ENCODE peak calls at places on chromosomes 5 and 9, in seven cellular contexts. G, E, Z, W, H, Y and J are unnamed samples.

GRCh38 chr5:39906146-39906545 is 481.4 kb upstream of the DAB2 start:
- DNase-seq in W (no peak), Y (no peak), H (peak; percentile 63), G (no peak), E (no peak), Z (no peak), J (no peak)

GRCh38 chr5:175657593-175658271 is at the start of gene HRH2:
- DNase-seq in H (peak; percentile 29), W (peak; percentile 47), Z (no peak), G (peak; percentile 33), E (no peak), Y (peak; percentile 70), J (no peak)

GRCh38 chr5:24923400-24923799 is 278.6 kb upstream of the CDH10 start:
- DNase-seq in E (no peak), Y (no peak), H (no peak), Z (no peak), G (no peak), W (no peak), J (no peak)

GRCh38 chr9:86054695-86055094 is 44.7 kb downstream of the GOLM1 start:
- DNase-seq in E (no peak), Y (no peak), W (no peak), H (no peak), Z (no peak), G (no peak), J (no peak)

GRCh38 chr9:93677641-93678136 is 101.3 kb downstream of the PHF2 start:
- DNase-seq in E (peak; percentile 10), W (no peak), Z (peak; percentile 11), G (no peak), Y (no peak), H (no peak), J (no peak)

GRCh38 chr9:133986061-133986460 is 6.1 kb downstream of the VAV2 start:
- DNase-seq in Y (no peak), E (no peak), G (no peak), Z (no peak), W (no peak), H (no peak), J (peak; percentile 13)

GRCh38 chr5:112195924-112196323 is 223.2 kb downstream of the EPB41L4A start:
- DNase-seq in W (no peak), Z (no peak), G (no peak), Y (no peak), E (no peak), H (no peak), J (no peak)

GRCh38 chr9:74773886-74774479 is 113.7 kb downstream of the TRPM6 start:
- DNase-seq in G (peak; percentile 63), E (peak; percentile 70), Z (peak; percentile 92), Y (peak; percentile 74), H (peak; percentile 83), W (peak; percentile 66), J (peak; percentile 80)

GRCh38 chr9:126304946-126305370 is 21.7 kb upstream of the MVB12B start:
- DNase-seq in H (peak; percentile 52), E (no peak), G (no peak), Z (no peak), Y (no peak), W (no peak), J (no peak)

GRCh38 chr5:172533058-172533398 is 78.7 kb upstream of the SH3PXD2B start:
- DNase-seq in W (no peak), Y (no peak), H (no peak), Z (no peak), G (no peak), E (no peak), J (no peak)
- H3K27ac ChIP-seq in W (no peak overlapping the region), Y (no peak overlapping the region), H (no peak overlapping the region), Z (no peak overlapping the region), G (no peak overlapping the region), E (no peak overlapping the region), J (no peak overlapping the region)

DNA sequence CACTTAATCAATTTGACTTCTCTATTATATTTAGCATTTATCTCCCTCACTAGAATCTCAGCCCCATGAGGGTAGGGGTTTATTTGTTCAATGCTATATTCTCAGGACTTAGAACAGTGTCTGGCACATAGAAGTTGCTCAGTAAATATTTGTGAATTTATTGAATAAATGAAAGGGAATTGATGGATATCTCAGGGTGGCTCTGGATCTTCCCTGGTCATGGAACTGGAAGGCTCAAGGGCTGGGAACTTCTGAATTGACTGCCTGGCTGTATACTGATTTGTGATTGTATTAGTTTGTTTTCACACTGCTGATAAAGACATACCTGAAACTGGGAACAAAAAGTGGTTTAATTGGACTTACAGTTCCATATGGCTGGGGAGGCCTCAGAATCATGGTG is 57.2 kb downstream of the KIF4B start:
- DNase-seq in E (no peak), G (no peak), H (no peak), Z (no peak), W (no peak), Y (no peak), J (no peak)
- H3K27ac ChIP-seq in E (no peak overlapping the region), G (no peak overlapping the region), H (no peak overlapping the region), Z (no peak overlapping the region), W (no peak overlapping the region), Y (no peak overlapping the region), J (no peak overlapping the region)

GRCh38 chr5:68287976-68288755 is 72.6 kb downstream of the PIK3R1 start:
- DNase-seq in W (peak; percentile 70), Y (peak; percentile 88), Z (peak; percentile 85), H (peak; percentile 62), G (peak; percentile 70), E (peak; percentile 72), J (peak; percentile 68)

GRCh38 chr5:68286612-68286912 is 71.0 kb downstream of the PIK3R1 start:
- DNase-seq in E (no peak), G (no peak), W (no peak), Y (no peak), Z (no peak), H (no peak), J (no peak)

GRCh38 chr5:68288756-68289134 is 73.2 kb downstream of the PIK3R1 start:
- DNase-seq in H (no peak), Z (no peak), E (no peak), W (no peak), G (no peak), Y (peak; percentile 28), J (peak; percentile 51)

GRCh38 chr5:68285857-68286611 is 70.5 kb downstream of the PIK3R1 start:
- DNase-seq in E (no peak), H (peak; percentile 75), W (no peak), Y (no peak), G (no peak), Z (no peak), J (no peak)

DNA sequence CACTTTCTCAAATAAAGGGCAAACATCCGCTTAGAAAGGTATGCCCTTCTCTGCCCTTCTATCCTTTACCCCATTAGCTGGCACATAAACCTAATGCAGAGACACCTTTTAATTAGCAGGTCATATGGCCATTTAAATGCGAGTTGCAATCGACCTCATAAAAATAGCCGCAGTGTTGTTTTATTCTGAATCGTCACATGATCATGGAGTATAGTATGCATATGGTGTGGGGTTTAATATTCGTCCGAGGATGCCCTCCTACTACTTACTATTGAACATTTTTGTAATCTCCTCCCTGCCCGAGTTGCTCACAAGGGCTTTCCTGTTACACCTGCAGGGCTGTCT is 72.0 kb downstream of the PIK3R1 start:
- DNase-seq in G (no peak), E (no peak), Z (no peak), H (no peak), Y (no peak), W (no peak), J (no peak)
- H3K27ac ChIP-seq in G (peak overlapping the region; percentile 89), E (peak overlapping the region; percentile 93), Z (peak overlapping the region; percentile 97), H (peak overlapping the region; percentile 93), Y (peak overlapping the region; percentile 91), W (peak overlapping the region; percentile 52), J (peak overlapping the region; percentile 95)

GRCh38 chr5:16050414-16050813 is 129.2 kb downstream of the MARCHF11 start:
- DNase-seq in E (no peak), W (no peak), Y (no peak), Z (no peak), H (no peak), G (no peak), J (no peak)
- H3K27ac ChIP-seq in E (no peak overlapping the region), W (no peak overlapping the region), Y (no peak overlapping the region), Z (no peak overlapping the region), H (no peak overlapping the region), G (no peak overlapping the region), J (no peak overlapping the region)

DNA sequence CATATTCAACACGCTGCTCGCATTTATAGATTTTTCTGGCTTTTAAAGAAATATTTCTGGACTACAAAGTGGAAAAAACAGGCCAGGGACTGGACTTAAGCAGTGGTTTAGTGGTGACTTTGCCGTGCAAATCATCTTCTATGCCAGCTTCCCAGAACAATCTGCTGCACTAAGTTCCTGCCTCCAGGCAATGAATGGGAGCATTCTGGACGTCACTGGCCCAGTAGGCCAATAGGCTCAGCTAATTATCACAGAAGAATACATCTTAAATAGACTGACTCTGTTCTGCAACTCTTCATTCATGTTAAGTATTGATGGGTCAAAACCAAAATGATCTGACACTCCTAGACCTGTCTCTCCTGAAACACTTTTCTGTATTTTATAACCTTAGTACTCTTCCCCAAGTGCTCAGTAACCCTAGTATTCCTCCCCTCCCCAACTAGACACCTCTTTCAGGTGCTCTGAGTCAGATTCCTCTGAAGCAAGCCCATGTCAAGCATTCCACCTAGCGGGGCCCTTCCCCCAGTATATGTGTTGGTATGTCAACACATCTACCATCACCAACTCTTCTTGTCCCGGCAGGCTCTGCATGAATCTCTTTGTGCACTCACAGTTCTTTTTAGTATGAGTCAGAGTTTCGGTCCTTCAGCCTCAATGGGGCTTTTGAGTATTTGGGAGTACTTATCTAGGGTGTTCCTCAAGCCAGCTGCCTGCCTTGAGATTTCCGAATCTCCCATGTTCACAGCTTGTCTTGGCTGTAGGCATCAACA is 625.6 kb downstream of the CHSY3 start:
- DNase-seq in Y (no peak), W (no peak), G (no peak), Z (no peak), H (peak; percentile 38), E (no peak), J (no peak)
- H3K27ac ChIP-seq in Y (no peak overlapping the region), W (no peak overlapping the region), G (no peak overlapping the region), Z (no peak overlapping the region), H (no peak overlapping the region), E (no peak overlapping the region), J (no peak overlapping the region)

DNA sequence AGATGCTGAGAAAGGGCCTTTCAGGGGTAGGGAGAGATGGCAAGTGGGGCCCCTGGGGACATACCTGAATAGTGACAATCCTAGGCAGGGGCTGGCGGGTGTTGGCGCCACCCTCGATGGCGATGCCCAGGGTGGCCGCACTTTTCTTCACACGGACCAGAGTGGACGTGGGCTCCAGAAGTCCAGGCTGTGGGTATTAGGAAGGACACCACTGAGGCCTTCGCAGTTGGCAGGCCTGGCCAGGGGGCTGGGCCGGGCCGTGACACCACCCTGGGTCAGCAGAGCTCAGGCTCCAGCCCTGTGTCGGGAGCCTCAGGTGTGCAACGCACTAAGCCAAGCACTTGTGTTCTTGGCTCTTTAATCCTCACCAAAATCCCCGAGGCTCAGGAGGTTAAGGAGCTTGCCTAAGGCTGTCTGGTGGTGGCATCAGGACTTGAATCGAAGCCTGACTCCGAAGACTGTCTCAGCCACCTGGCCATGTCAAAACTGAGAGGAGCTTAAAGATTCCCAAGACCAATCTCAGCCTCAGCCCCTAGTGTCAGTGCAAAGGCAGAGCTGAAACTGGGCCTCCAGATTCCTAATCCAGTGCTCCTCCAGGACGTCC is 15.5 kb upstream of the AKNA start:
- DNase-seq in E (no peak), W (no peak), Z (no peak), H (no peak), Y (no peak), G (no peak), J (no peak)
- H3K27ac ChIP-seq in E (no peak overlapping the region), W (no peak overlapping the region), Z (no peak overlapping the region), H (no peak overlapping the region), Y (no peak overlapping the region), G (no peak overlapping the region), J (no peak overlapping the region)

GRCh38 chr5:169097374-169097831 is 203.5 kb downstream of the SLIT3 start:
- DNase-seq in H (no peak), E (no peak), W (no peak), G (no peak), Y (no peak), Z (no peak), J (no peak)
- H3K27ac ChIP-seq in H (no peak overlapping the region), E (peak overlapping the region; percentile 17), W (no peak overlapping the region), G (no peak overlapping the region), Y (no peak overlapping the region), Z (no peak overlapping the region), J (no peak overlapping the region)

GRCh38 chr9:109817846-109818472 is 38.0 kb downstream of the PALM2AKAP2 start:
- DNase-seq in G (peak; percentile 33), W (no peak), E (peak; percentile 60), H (peak; percentile 97), Z (peak; percentile 63), Y (peak; percentile 77), J (no peak)
- H3K27ac ChIP-seq in G (no peak overlapping the region), W (no peak overlapping the region), E (peak overlapping the region; percentile 76), H (peak overlapping the region; percentile 97), Z (peak overlapping the region; percentile 15), Y (peak overlapping the region; percentile 22), J (no peak overlapping the region)